ENCODE peak calls at places on chromosome 14, in six cellular contexts. R is H1, M is A549, Z is endothelial cell of umbilical vein, B is HepG2, L is K562. J is an unnamed sample.

GRCh38 chr14:68359862-68360552 is 432.9 kb downstream of the ZFP36L1 start:
- DNase-seq in R (no peak), M (peak), Z (no peak), B (no peak), L (peak), J (no peak)

GRCh38 chr14:86766469-86766868 is 1226.5 kb downstream of the GALC start:
- DNase-seq in R (no peak), M (no peak), Z (no peak), B (peak), L (no peak), J (no peak)

GRCh38 chr14:88554458-88555286 is at the start of gene PTPN21:
- DNase-seq in R (peak), M (peak), Z (peak), B (peak), L (peak), J (peak)

GRCh38 chr14:100375273-100375962 is 52.3 kb downstream of the SLC25A47 start:
- DNase-seq in R (no peak), M (peak), Z (peak), B (peak), L (peak), J (peak)

GRCh38 chr14:69979882-69980281 is 100.7 kb downstream of the SMOC1 start:
- DNase-seq in R (no peak), M (no peak), Z (no peak), B (no peak), L (no peak), J (no peak)

GRCh38 chr14:99531221-99532096 is 50.2 kb downstream of the CCNK start:
- DNase-seq in R (no peak), M (no peak), Z (peak), B (no peak), L (no peak), J (no peak)

GRCh38 chr14:100554082-100554677 is 33.0 kb downstream of the BEGAIN start:
- DNase-seq in R (no peak), M (peak), Z (no peak), B (no peak), L (peak), J (no peak)

GRCh38 chr14:45400509-45400908 is 147.5 kb upstream of the MIS18BP1 start:
- DNase-seq in R (no peak), M (no peak), Z (no peak), B (no peak), L (no peak), J (no peak)

GRCh38 chr14:68219407-68219806 is 399.8 kb downstream of the RAD51B start:
- DNase-seq in R (no peak), M (no peak), Z (no peak), B (no peak), L (no peak), J (peak)

GRCh38 chr14:36465178-36465577 is 54.9 kb downstream of the NKX2-1 start:
- DNase-seq in R (no peak), M (no peak), Z (no peak), B (no peak), L (no peak), J (no peak)

GRCh38 chr14:94447206-94447605 is 5.4 kb downstream of the SERPINA11 start:
- DNase-seq in R (no peak), M (no peak), Z (no peak), B (no peak), L (no peak), J (no peak)

GRCh38 chr14:54881761-54882401 is 20.7 kb downstream of the GCH1 start:
- DNase-seq in R (no peak), M (no peak), Z (peak), B (no peak), L (no peak), J (no peak)

GRCh38 chr14:99508896-99509629 is 27.9 kb downstream of the CCNK start:
- DNase-seq in R (peak), M (no peak), Z (no peak), B (no peak), L (no peak), J (no peak)

GRCh38 chr14:75032939-75033338 is 18.3 kb downstream of the MLH3 start:
- DNase-seq in R (no peak), M (no peak), Z (no peak), B (no peak), L (no peak), J (no peak)

GRCh38 chr14:73097421-73097820 is 38.9 kb upstream of the PSEN1 start:
- DNase-seq in R (no peak), M (no peak), Z (no peak), B (no peak), L (no peak), J (no peak)

GRCh38 chr14:37047226-37047625 is 125.2 kb downstream of the SLC25A21 start:
- DNase-seq in R (no peak), M (no peak), Z (peak), B (no peak), L (no peak), J (no peak)

GRCh38 chr14:65077318-65077717 is 25.0 kb downstream of the MAX start:
- DNase-seq in R (no peak), M (no peak), Z (no peak), B (no peak), L (no peak), J (no peak)

GRCh38 chr14:100440207-100440631 is 117.1 kb downstream of the SLC25A47 start:
- DNase-seq in R (peak), M (peak), Z (peak), B (peak), L (peak), J (peak)

GRCh38 chr14:60723218-60724079 is 702 bp downstream of the SIX4 start:
- DNase-seq in R (peak), M (peak), Z (peak), B (no peak), L (peak), J (peak)

GRCh38 chr14:68891851-68892660 is 87.0 kb downstream of the ACTN1 start:
- DNase-seq in R (no peak), M (no peak), Z (no peak), B (no peak), L (no peak), J (no peak)

GRCh38 chr14:92789457-92790089 is 4.5 kb upstream of the GOLGA5 start:
- DNase-seq in R (no peak), M (peak), Z (no peak), B (no peak), L (peak), J (no peak)

GRCh38 chr14:84025258-84026012 is 1504.5 kb upstream of the FLRT2 start:
- DNase-seq in R (no peak), M (no peak), Z (no peak), B (no peak), L (no peak), J (peak)

GRCh38 chr14:37232907-37233481 is 35.3 kb downstream of the MIPOL1 start:
- DNase-seq in R (no peak), M (peak), Z (peak), B (peak), L (peak), J (no peak)

GRCh38 chr14:64821651-64822050 is 58.1 kb downstream of the SPTB start:
- DNase-seq in R (no peak), M (no peak), Z (no peak), B (no peak), L (no peak), J (no peak)

GRCh38 chr14:93078830-93079229 is 36.9 kb downstream of the ITPK1 start:
- DNase-seq in R (no peak), M (no peak), Z (no peak), B (no peak), L (no peak), J (no peak)

GRCh38 chr14:24426912-24427536 is 2.4 kb downstream of the CBLN3 start:
- DNase-seq in R (no peak), M (no peak), Z (no peak), B (peak), L (no peak), J (peak)

GRCh38 chr14:56894591-56894991 is 84.3 kb upstream of the OTX2 start:
- DNase-seq in R (no peak), M (no peak), Z (no peak), B (no peak), L (no peak), J (no peak)

GRCh38 chr14:99792551-99793212 is 531 bp upstream of the EML1 start:
- DNase-seq in R (no peak), M (peak), Z (peak), B (no peak), L (no peak), J (peak)

GRCh38 chr14:103696466-103697071 is 18.7 kb downstream of the XRCC3 start:
- DNase-seq in R (no peak), M (no peak), Z (peak), B (no peak), L (no peak), J (no peak)

GRCh38 chr14:71289536-71289935 is 382.3 kb downstream of the PCNX1 start:
- DNase-seq in R (no peak), M (no peak), Z (no peak), B (no peak), L (no peak), J (no peak)

GRCh38 chr14:28770574-28770973 is 4.0 kb downstream of the FOXG1 start:
- DNase-seq in R (no peak), M (no peak), Z (no peak), B (no peak), L (no peak), J (no peak)

DNA sequence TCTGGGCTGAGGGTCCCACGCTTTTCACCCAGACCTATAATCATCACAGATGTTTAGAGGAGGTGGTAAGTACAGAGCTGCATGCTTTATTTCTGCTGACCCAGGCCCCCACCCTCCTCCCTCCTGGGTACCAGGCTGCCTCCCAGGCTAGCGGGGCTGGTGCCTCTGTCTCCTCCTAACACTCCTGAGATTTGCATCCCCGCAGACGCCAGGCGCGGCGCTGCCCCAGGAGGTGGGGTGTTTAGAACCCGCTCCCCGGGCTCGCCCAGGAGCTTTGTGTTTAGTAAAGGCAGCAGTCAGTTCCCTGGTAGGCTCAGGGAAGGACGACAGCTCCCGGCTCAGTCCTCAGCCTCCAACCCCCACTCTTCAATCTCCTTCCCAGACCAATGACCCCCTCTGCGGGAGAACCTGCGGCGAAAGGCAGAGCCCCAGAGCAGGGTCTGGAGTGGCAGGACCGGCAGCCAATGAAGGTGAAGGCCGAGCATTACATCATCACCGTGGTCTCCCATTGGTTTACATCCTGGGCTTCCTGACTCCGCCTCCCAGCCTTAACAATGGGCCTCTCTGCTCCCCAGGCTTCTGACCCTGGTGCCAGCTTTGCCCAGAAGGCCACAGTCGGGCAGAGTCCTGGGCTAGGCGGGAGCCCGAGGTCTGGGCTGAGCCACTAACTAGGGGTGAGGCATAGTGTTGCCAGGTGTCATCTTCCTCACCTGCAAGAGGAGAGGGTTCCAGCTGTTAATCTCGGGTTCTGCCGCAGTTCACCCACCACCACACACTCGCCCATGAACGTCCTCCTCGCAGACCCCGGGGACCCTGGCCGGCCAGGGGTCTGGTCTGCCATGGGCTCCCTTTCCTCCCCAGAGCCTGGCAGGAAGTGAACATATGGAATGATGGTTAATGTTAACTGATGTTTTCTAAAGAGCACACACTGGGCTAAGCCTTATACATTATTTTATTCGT is 57.5 kb downstream of the CALM1 start:
- DNase-seq in R (peak), M (peak), Z (peak), B (peak), L (peak), J (peak)
- TF ChIP-seq JUN in R (peak), M (no peak), Z (peak), B (no peak), L (peak), J (no peak)

DNA sequence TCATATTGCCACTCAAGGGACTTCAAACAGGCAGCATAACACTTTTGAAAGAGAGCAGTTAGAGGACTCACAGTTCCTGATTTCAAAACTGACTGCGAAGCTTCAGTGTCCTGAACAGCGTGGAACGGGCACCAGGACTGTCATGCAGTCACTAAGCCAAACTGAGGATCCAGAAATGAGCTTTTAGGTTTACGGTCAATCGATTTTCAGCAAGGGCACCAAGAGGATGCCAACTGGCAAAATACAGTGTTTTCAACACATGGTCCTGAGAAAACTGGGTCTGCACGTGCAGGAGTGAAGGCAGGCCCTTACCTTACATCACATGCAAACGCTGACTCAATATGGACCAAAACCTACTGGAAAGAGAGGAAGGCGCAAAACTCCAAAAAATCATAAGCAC is 15.6 kb downstream of the BRF1 start:
- DNase-seq in R (no peak), M (no peak), Z (no peak), B (no peak), L (no peak), J (no peak)
- TF ChIP-seq JUN in R (no peak), M (no peak), Z (no peak), B (no peak), L (no peak), J (no peak)

GRCh38 chr14:102602421-102603292 is 10.2 kb downstream of the RCOR1 start:
- DNase-seq in R (no peak), M (no peak), Z (no peak), B (no peak), L (no peak), J (no peak)
- TF ChIP-seq JUN in R (no peak), M (no peak), Z (no peak), B (no peak), L (no peak), J (no peak)

GRCh38 chr14:53549956-53550355 is 396.8 kb upstream of the DDHD1 start:
- DNase-seq in R (no peak), M (no peak), Z (peak), B (no peak), L (no peak), J (no peak)
- TF ChIP-seq JUN in R (no peak), M (no peak), Z (peak), B (no peak), L (no peak), J (no peak)

DNA sequence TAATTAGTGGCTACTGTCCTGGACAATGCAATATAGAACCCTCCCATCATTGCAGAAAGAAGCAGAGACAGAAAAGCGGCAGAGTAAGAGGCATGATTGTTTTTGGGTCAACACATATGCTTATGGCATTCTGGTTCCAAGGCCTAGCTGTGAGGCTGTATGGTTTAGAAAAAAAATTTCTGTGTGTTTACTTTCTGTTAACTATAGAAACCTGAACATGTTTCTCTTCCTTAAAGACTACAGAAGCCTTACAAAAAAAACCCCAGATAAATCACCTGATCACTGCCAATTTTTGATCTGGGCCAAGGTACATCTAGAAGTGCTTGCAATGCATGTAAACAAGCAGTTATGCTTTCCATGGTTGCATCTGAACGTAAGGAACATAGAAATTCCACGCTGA is 100.0 kb upstream of the HECTD1 start:
- DNase-seq in R (no peak), M (no peak), Z (no peak), B (no peak), L (no peak), J (no peak)
- TF ChIP-seq JUN in R (no peak), M (no peak), Z (no peak), B (no peak), L (no peak), J (no peak)

GRCh38 chr14:51188566-51189185 is 51.4 kb upstream of the TMX1 start:
- DNase-seq in R (no peak), M (no peak), Z (no peak), B (no peak), L (no peak), J (no peak)
- TF ChIP-seq JUN in R (no peak), M (no peak), Z (no peak), B (no peak), L (no peak), J (no peak)

GRCh38 chr14:41137741-41138140 is 468.9 kb upstream of the LRFN5 start:
- DNase-seq in R (no peak), M (no peak), Z (no peak), B (peak), L (no peak), J (no peak)
- TF ChIP-seq JUN in R (no peak), M (no peak), Z (no peak), B (no peak), L (no peak), J (no peak)